ENCODE peak calls at places on chromosome 17, in five cellular contexts. V, Y, T, H and L are unnamed samples.

GRCh38 chr17:36937001-36937960 is at the start of gene LHX1:
- DNase-seq in V (no peak), Y (no peak), T (no peak), H (no peak), L (no peak)

GRCh38 chr17:58667934-58668597 is 23.8 kb downstream of the TEX14 start:
- DNase-seq in T (no peak), H (no peak), V (peak), Y (no peak), L (no peak)

GRCh38 chr17:72386619-72387237 is 265.9 kb downstream of the SOX9 start:
- DNase-seq in V (no peak), T (no peak), H (no peak), Y (peak), L (peak)

GRCh38 chr17:8392274-8392673 is 5.4 kb downstream of the RNF222 start:
- DNase-seq in V (no peak), T (no peak), Y (no peak), H (no peak), L (no peak)

GRCh38 chr17:41959336-41960095 is 7.1 kb upstream of the CNP start:
- DNase-seq in V (peak), T (peak), Y (peak), H (peak), L (peak)

GRCh38 chr17:76053230-76054111 is 18.8 kb downstream of the SRP68 start:
- DNase-seq in T (no peak), Y (peak), V (peak), H (peak), L (peak)

GRCh38 chr17:8324132-8324531 is 14.1 kb downstream of the ARHGEF15 start:
- DNase-seq in V (no peak), Y (no peak), H (no peak), T (no peak), L (no peak)

GRCh38 chr17:42843358-42843934 is 934 bp upstream of the AOC2 start:
- DNase-seq in V (peak), T (peak), Y (peak), H (peak), L (peak)

GRCh38 chr17:7992516-7992915 is 9.9 kb upstream of the GUCY2D start:
- DNase-seq in V (peak), H (no peak), T (no peak), Y (no peak), L (no peak)

GRCh38 chr17:80477647-80478478 is 1.5 kb upstream of the NPTX1 start:
- DNase-seq in Y (peak), V (peak), H (no peak), T (no peak), L (peak)

GRCh38 chr17:80951121-80952090 is 40.2 kb upstream of the CHMP6 start:
- DNase-seq in V (no peak), H (no peak), Y (no peak), T (no peak), L (no peak)

GRCh38 chr17:16419074-16419928 is 3.9 kb downstream of the TRPV2 start:
- DNase-seq in Y (peak), T (peak), H (peak), V (peak), L (peak)

GRCh38 chr17:16013943-16014407 is 14.4 kb downstream of the TTC19 start:
- DNase-seq in T (no peak), V (peak), H (peak), Y (peak), L (peak)

GRCh38 chr17:63376949-63377348 is 69.2 kb downstream of the CYB561 start:
- DNase-seq in Y (no peak), H (no peak), T (no peak), V (no peak), L (no peak)

GRCh38 chr17:63946440-63947363 is 14.6 kb upstream of the CD79B start:
- DNase-seq in Y (peak), H (no peak), V (peak), T (peak), L (peak)

GRCh38 chr17:68835061-68835460 is 120.1 kb downstream of the ABCA8 start:
- DNase-seq in V (peak), T (no peak), H (peak), Y (peak), L (peak)

GRCh38 chr17:76599699-76600460 is 14.2 kb upstream of the ST6GALNAC2 start:
- DNase-seq in Y (no peak), V (no peak), T (peak), H (no peak), L (no peak)

GRCh38 chr17:56592487-56593072 is 919 bp upstream of the NOG start:
- DNase-seq in H (no peak), T (peak), V (peak), Y (peak), L (peak)

GRCh38 chr17:21010705-21011596 is 31.9 kb downstream of the USP22 start:
- DNase-seq in V (no peak), Y (no peak), H (no peak), T (no peak), L (no peak)

GRCh38 chr17:21742326-21742725 is 50.0 kb downstream of the KCNJ18 start:
- DNase-seq in H (no peak), V (no peak), Y (no peak), T (no peak), L (no peak)

GRCh38 chr17:65664296-65664695 is 102.8 kb upstream of the AXIN2 start:
- DNase-seq in T (no peak), H (no peak), V (peak), Y (peak), L (peak)

GRCh38 chr17:75010683-75011406 is 1.6 kb upstream of the MRPL58 start:
- DNase-seq in T (peak), Y (no peak), V (peak), H (no peak), L (peak)

GRCh38 chr17:80712610-80713009 is 168.0 kb downstream of the RPTOR start:
- DNase-seq in Y (no peak), V (no peak), T (no peak), H (no peak), L (no peak)

GRCh38 chr17:68613739-68614298 is 12.7 kb upstream of the FAM20A start:
- DNase-seq in V (peak), H (no peak), T (peak), Y (peak), L (peak)

GRCh38 chr17:17729620-17730249 is 48.5 kb downstream of the RAI1 start:
- DNase-seq in V (no peak), H (no peak), T (no peak), Y (no peak), L (no peak)

GRCh38 chr17:7613769-7614421 is 802 bp downstream of the FXR2 start:
- DNase-seq in Y (peak), V (peak), H (no peak), T (no peak), L (peak)

DNA sequence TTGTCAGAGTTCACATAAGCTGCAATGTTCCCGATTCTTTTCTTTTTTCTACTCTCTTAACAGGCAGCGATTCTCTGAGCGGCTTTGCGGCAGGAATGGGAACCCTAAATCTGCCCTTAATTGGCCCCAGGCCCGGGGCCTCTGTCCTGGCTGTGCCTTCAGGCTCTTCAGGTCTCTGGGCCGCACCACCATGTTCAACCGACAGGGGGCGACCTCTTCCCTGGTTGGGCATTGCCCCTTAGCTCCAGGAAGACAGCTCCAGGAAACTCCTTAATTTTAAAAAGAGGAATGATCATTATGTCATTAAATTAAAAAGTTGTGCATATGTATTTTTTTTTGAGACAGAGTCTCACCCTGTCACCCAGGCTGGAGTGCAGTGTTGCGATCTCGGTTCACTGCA is 20.3 kb downstream of the CACNG5 start:
- DNase-seq in T (no peak), V (no peak), H (no peak), Y (no peak), L (peak)
- TF ChIP-seq CTCF in T (no peak), V (peak), H (no peak), Y (peak), L (peak)

GRCh38 chr17:79231766-79232287 is 157.2 kb downstream of the ENGASE start:
- DNase-seq in V (no peak), T (no peak), Y (no peak), H (no peak), L (no peak)

GRCh38 chr17:79230576-79230975 is 156.0 kb downstream of the ENGASE start:
- DNase-seq in V (no peak), Y (no peak), T (no peak), H (no peak), L (no peak)

GRCh38 chr17:79233916-79234551 is 159.4 kb downstream of the ENGASE start:
- DNase-seq in Y (no peak), H (no peak), V (no peak), T (no peak), L (no peak)

GRCh38 chr17:79235808-79236207 is 161.2 kb downstream of the ENGASE start:
- DNase-seq in Y (no peak), H (no peak), T (no peak), V (no peak), L (no peak)

GRCh38 chr17:79232957-79233356 is 158.3 kb downstream of the ENGASE start:
- DNase-seq in Y (no peak), T (no peak), H (no peak), V (no peak), L (no peak)
- H3K4me3 ChIP-seq in Y (no peak), T (no peak), H (no peak), V (no peak), L (no peak)

GRCh38 chr17:33927732-33928133 is 327.4 kb upstream of the CCL2 start:
- DNase-seq in H (no peak), V (peak), T (no peak), Y (peak), L (no peak)
- TF ChIP-seq CTCF in H (no peak), V (no peak), T (peak), Y (no peak), L (no peak)

GRCh38 chr17:48190871-48191270 is 83.3 kb downstream of the SNX11 start:
- DNase-seq in H (no peak), T (no peak), V (no peak), Y (no peak), L (no peak)
- H3K4me3 ChIP-seq in H (no peak), T (no peak), V (no peak), Y (no peak), L (no peak)

DNA sequence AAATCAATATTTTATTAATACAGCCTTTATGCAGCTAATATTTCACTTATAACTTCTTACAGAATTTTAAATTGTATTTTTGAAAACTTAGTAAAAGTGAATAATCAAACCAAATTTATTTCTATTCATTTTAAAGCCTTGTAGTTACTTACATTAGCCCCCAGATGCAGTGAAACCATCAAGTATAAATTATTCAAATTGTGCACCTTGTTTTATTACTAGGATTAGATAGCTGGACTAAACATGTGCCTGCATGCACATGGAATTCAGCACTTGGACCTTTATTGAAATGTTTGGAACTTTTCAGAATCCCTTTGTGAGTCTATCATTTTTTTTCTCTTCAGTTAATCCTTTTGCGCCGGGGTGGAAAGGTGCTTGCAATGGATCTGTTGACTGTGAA is 4.7 kb downstream of the ZPBP2 start:
- DNase-seq in V (no peak), T (no peak), Y (peak), H (peak), L (peak)
- TF ChIP-seq CTCF in V (no peak), T (no peak), Y (peak), H (peak), L (peak)

GRCh38 chr17:48617515-48618365 is 2.6 kb upstream of the HOXB8 start:
- DNase-seq in T (no peak), V (no peak), Y (no peak), H (no peak), L (no peak)
- H3K4me3 ChIP-seq in T (no peak), V (no peak), Y (peak), H (no peak), L (no peak)